ENCODE peak calls at places on chromosomes 5 and 9, in eight cellular contexts. One of them, this sample, is unnamed.

GRCh38 chr5:32027093-32027716 is 146.9 kb downstream of the GOLPH3 start:
- DNase-seq in fibroblast of lung: peak; percentile 64
- DNase-seq in heart left ventricle: no peak
- DNase-seq in AG10803: peak; percentile 29
- DNase-seq in Calu3: no peak
- DNase-seq in WTC11: no peak
- DNase-seq in AG04450: no peak
- DNase-seq in left ventricle myocardium inferior: no peak
- DNase-seq in this sample: no peak

GRCh38 chr5:92391-93220 is 638 bp downstream of the PLEKHG4B start:
- DNase-seq in fibroblast of lung: no peak
- DNase-seq in heart left ventricle: no peak
- DNase-seq in AG10803: no peak
- DNase-seq in Calu3: no peak
- DNase-seq in WTC11: no peak
- DNase-seq in AG04450: no peak
- DNase-seq in left ventricle myocardium inferior: no peak
- DNase-seq in this sample: peak; percentile 4

GRCh38 chr9:124260769-124261603 is 3.2 kb downstream of the NEK6 start:
- DNase-seq in fibroblast of lung: peak; percentile 83
- DNase-seq in heart left ventricle: no peak
- DNase-seq in AG10803: peak; percentile 78
- DNase-seq in Calu3: peak; percentile 45
- DNase-seq in WTC11: no peak
- DNase-seq in AG04450: no peak
- DNase-seq in left ventricle myocardium inferior: no peak
- DNase-seq in this sample: peak; percentile 82

GRCh38 chr9:104983491-104983890 is 55.5 kb upstream of the ABCA1 start:
- DNase-seq in fibroblast of lung: no peak
- DNase-seq in heart left ventricle: no peak
- DNase-seq in AG10803: no peak
- DNase-seq in Calu3: no peak
- DNase-seq in WTC11: no peak
- DNase-seq in AG04450: no peak
- DNase-seq in left ventricle myocardium inferior: no peak
- DNase-seq in this sample: no peak

GRCh38 chr5:179732918-179733763 is 519 bp downstream of the MAML1 start:
- DNase-seq in fibroblast of lung: peak; percentile 35
- DNase-seq in heart left ventricle: peak; percentile 49
- DNase-seq in AG10803: peak; percentile 24
- DNase-seq in Calu3: peak; percentile 54
- DNase-seq in WTC11: peak; percentile 52
- DNase-seq in AG04450: no peak
- DNase-seq in left ventricle myocardium inferior: peak; percentile 34
- DNase-seq in this sample: peak; percentile 40

GRCh38 chr5:68187268-68188055 is 28.1 kb upstream of the PIK3R1 start:
- DNase-seq in fibroblast of lung: peak; percentile 76
- DNase-seq in heart left ventricle: peak; percentile 43
- DNase-seq in AG10803: no peak
- DNase-seq in Calu3: no peak
- DNase-seq in WTC11: peak; percentile 68
- DNase-seq in AG04450: no peak
- DNase-seq in left ventricle myocardium inferior: peak; percentile 23
- DNase-seq in this sample: no peak

GRCh38 chr5:143001764-143002351 is 231.7 kb downstream of the ARHGAP26 start:
- DNase-seq in fibroblast of lung: peak; percentile 91
- DNase-seq in heart left ventricle: no peak
- DNase-seq in AG10803: peak; percentile 74
- DNase-seq in Calu3: no peak
- DNase-seq in WTC11: no peak
- DNase-seq in AG04450: no peak
- DNase-seq in left ventricle myocardium inferior: no peak
- DNase-seq in this sample: peak; percentile 85

GRCh38 chr9:73114058-73114457 is 37.6 kb upstream of the ANXA1 start:
- DNase-seq in fibroblast of lung: no peak
- DNase-seq in heart left ventricle: no peak
- DNase-seq in AG10803: no peak
- DNase-seq in Calu3: no peak
- DNase-seq in WTC11: no peak
- DNase-seq in AG04450: no peak
- DNase-seq in left ventricle myocardium inferior: no peak
- DNase-seq in this sample: no peak

GRCh38 chr5:83031391-83031790 is 45.8 kb downstream of the TMEM167A start:
- DNase-seq in fibroblast of lung: peak; percentile 45
- DNase-seq in heart left ventricle: no peak
- DNase-seq in AG10803: peak; percentile 21
- DNase-seq in Calu3: no peak
- DNase-seq in WTC11: no peak
- DNase-seq in AG04450: no peak
- DNase-seq in left ventricle myocardium inferior: no peak
- DNase-seq in this sample: peak; percentile 25

GRCh38 chr5:52657231-52657645 is 130.5 kb upstream of the ITGA1 start:
- DNase-seq in fibroblast of lung: peak; percentile 34
- DNase-seq in heart left ventricle: no peak
- DNase-seq in AG10803: peak; percentile 57
- DNase-seq in Calu3: no peak
- DNase-seq in WTC11: no peak
- DNase-seq in AG04450: peak; percentile 15
- DNase-seq in left ventricle myocardium inferior: no peak
- DNase-seq in this sample: peak; percentile 69
- TF ChIP-seq CTCF in fibroblast of lung: peak; percentile 15
- TF ChIP-seq CTCF in heart left ventricle: peak; percentile 59
- TF ChIP-seq CTCF in AG10803: peak; percentile 56
- TF ChIP-seq CTCF in Calu3: no peak
- TF ChIP-seq CTCF in WTC11: peak; percentile 51
- TF ChIP-seq CTCF in AG04450: peak; percentile 51
- TF ChIP-seq CTCF in left ventricle myocardium inferior: peak; percentile 73
- TF ChIP-seq CTCF in this sample: peak; percentile 35

GRCh38 chr5:2849429-2849828 is 98.0 kb upstream of the IRX2 start:
- DNase-seq in fibroblast of lung: no peak
- DNase-seq in heart left ventricle: no peak
- DNase-seq in AG10803: no peak
- DNase-seq in Calu3: no peak
- DNase-seq in WTC11: no peak
- DNase-seq in AG04450: no peak
- DNase-seq in left ventricle myocardium inferior: no peak
- DNase-seq in this sample: no peak

GRCh38 chr5:2847608-2848007 is 96.1 kb upstream of the IRX2 start:
- DNase-seq in fibroblast of lung: no peak
- DNase-seq in heart left ventricle: no peak
- DNase-seq in AG10803: no peak
- DNase-seq in Calu3: no peak
- DNase-seq in WTC11: no peak
- DNase-seq in AG04450: no peak
- DNase-seq in left ventricle myocardium inferior: no peak
- DNase-seq in this sample: no peak

GRCh38 chr5:2852446-2852845 is 101.0 kb upstream of the IRX2 start:
- DNase-seq in fibroblast of lung: no peak
- DNase-seq in heart left ventricle: no peak
- DNase-seq in AG10803: no peak
- DNase-seq in Calu3: no peak
- DNase-seq in WTC11: no peak
- DNase-seq in AG04450: no peak
- DNase-seq in left ventricle myocardium inferior: no peak
- DNase-seq in this sample: no peak

GRCh38 chr5:2851895-2852294 is 100.4 kb upstream of the IRX2 start:
- DNase-seq in fibroblast of lung: no peak
- DNase-seq in heart left ventricle: no peak
- DNase-seq in AG10803: no peak
- DNase-seq in Calu3: no peak
- DNase-seq in WTC11: no peak
- DNase-seq in AG04450: no peak
- DNase-seq in left ventricle myocardium inferior: no peak
- DNase-seq in this sample: no peak

GRCh38 chr5:2848634-2849033 is 97.2 kb upstream of the IRX2 start:
- DNase-seq in fibroblast of lung: no peak
- DNase-seq in heart left ventricle: no peak
- DNase-seq in AG10803: no peak
- DNase-seq in Calu3: no peak
- DNase-seq in WTC11: no peak
- DNase-seq in AG04450: no peak
- DNase-seq in left ventricle myocardium inferior: no peak
- DNase-seq in this sample: no peak
- TF ChIP-seq CTCF in fibroblast of lung: no peak
- TF ChIP-seq CTCF in heart left ventricle: no peak
- TF ChIP-seq CTCF in AG10803: peak; percentile 31
- TF ChIP-seq CTCF in Calu3: no peak
- TF ChIP-seq CTCF in WTC11: no peak
- TF ChIP-seq CTCF in AG04450: no peak
- TF ChIP-seq CTCF in left ventricle myocardium inferior: no peak
- TF ChIP-seq CTCF in this sample: no peak

DNA sequence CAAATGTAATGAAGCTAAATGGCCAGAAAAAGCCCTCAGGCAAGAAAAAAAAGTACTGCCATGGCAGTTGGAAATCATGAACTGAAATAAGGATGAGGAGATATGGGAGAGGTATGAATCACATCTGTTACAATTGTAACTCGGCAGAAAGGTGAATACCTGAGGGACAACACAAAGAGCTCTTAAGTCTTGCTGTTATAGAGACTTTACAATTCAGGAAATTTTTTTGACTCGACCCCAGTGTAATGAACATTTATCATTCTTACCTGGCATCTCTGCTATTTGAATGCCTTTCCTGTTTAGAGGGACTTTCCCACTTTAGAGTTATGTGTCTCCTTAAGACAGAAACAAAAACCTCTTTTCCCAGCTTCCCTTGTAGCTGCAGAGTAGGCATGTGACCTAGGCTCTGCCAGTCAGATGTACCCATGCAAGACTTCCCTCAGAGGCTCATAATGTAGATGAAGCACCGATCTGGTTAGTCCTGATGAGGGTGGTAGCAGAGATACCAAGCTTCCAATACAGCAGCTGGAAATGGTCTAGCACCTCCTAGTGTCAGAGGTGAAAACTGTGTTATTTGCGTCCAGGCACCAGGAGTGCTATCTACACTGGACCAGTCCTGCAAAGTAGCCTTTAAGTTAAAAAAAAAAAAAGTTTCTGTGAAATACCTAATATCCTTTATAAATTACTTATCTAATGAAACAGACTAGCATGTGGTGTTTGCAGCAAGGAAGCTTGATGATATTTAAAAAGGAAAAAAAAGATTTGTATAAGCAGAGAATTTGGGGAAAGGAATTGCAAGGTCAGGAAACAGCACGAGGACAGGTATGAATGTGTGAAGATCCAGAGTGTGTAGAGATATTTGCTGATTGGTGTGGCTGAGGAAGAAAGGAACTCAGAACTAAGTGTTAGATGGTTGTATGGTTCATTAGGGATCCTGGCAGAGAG is 146.9 kb upstream of the SLC1A3 start:
- DNase-seq in fibroblast of lung: no peak
- DNase-seq in heart left ventricle: no peak
- DNase-seq in AG10803: no peak
- DNase-seq in Calu3: peak; percentile 17
- DNase-seq in WTC11: no peak
- DNase-seq in AG04450: no peak
- DNase-seq in left ventricle myocardium inferior: no peak
- DNase-seq in this sample: no peak
- TF ChIP-seq CTCF in fibroblast of lung: peak; percentile 36
- TF ChIP-seq CTCF in heart left ventricle: no peak
- TF ChIP-seq CTCF in AG10803: peak; percentile 34
- TF ChIP-seq CTCF in Calu3: peak; percentile 47
- TF ChIP-seq CTCF in WTC11: peak; percentile 58
- TF ChIP-seq CTCF in AG04450: peak; percentile 20
- TF ChIP-seq CTCF in left ventricle myocardium inferior: no peak
- TF ChIP-seq CTCF in this sample: peak; percentile 14

GRCh38 chr9:13291718-13292117 is 12.2 kb upstream of the MPDZ start:
- DNase-seq in fibroblast of lung: no peak
- DNase-seq in heart left ventricle: no peak
- DNase-seq in AG10803: no peak
- DNase-seq in Calu3: no peak
- DNase-seq in WTC11: no peak
- DNase-seq in AG04450: no peak
- DNase-seq in left ventricle myocardium inferior: no peak
- DNase-seq in this sample: no peak
- TF ChIP-seq CTCF in fibroblast of lung: no peak
- TF ChIP-seq CTCF in heart left ventricle: no peak
- TF ChIP-seq CTCF in AG10803: no peak
- TF ChIP-seq CTCF in Calu3: no peak
- TF ChIP-seq CTCF in WTC11: no peak
- TF ChIP-seq CTCF in AG04450: peak; percentile 17
- TF ChIP-seq CTCF in left ventricle myocardium inferior: no peak
- TF ChIP-seq CTCF in this sample: no peak

GRCh38 chr5:149810856-149811255 is 80.7 kb downstream of the PPARGC1B start:
- DNase-seq in fibroblast of lung: no peak
- DNase-seq in heart left ventricle: no peak
- DNase-seq in AG10803: no peak
- DNase-seq in Calu3: no peak
- DNase-seq in WTC11: no peak
- DNase-seq in AG04450: no peak
- DNase-seq in left ventricle myocardium inferior: no peak
- DNase-seq in this sample: no peak
- TF ChIP-seq CTCF in fibroblast of lung: no peak
- TF ChIP-seq CTCF in heart left ventricle: no peak
- TF ChIP-seq CTCF in AG10803: no peak
- TF ChIP-seq CTCF in Calu3: no peak
- TF ChIP-seq CTCF in WTC11: no peak
- TF ChIP-seq CTCF in AG04450: no peak
- TF ChIP-seq CTCF in left ventricle myocardium inferior: no peak
- TF ChIP-seq CTCF in this sample: no peak

GRCh38 chr9:122029898-122030297 is 63.2 kb downstream of the TTLL11 start:
- DNase-seq in fibroblast of lung: no peak
- DNase-seq in heart left ventricle: no peak
- DNase-seq in AG10803: no peak
- DNase-seq in Calu3: no peak
- DNase-seq in WTC11: no peak
- DNase-seq in AG04450: no peak
- DNase-seq in left ventricle myocardium inferior: no peak
- DNase-seq in this sample: no peak
- TF ChIP-seq CTCF in fibroblast of lung: no peak
- TF ChIP-seq CTCF in heart left ventricle: no peak
- TF ChIP-seq CTCF in AG10803: no peak
- TF ChIP-seq CTCF in Calu3: no peak
- TF ChIP-seq CTCF in WTC11: no peak
- TF ChIP-seq CTCF in AG04450: no peak
- TF ChIP-seq CTCF in left ventricle myocardium inferior: no peak
- TF ChIP-seq CTCF in this sample: no peak

DNA sequence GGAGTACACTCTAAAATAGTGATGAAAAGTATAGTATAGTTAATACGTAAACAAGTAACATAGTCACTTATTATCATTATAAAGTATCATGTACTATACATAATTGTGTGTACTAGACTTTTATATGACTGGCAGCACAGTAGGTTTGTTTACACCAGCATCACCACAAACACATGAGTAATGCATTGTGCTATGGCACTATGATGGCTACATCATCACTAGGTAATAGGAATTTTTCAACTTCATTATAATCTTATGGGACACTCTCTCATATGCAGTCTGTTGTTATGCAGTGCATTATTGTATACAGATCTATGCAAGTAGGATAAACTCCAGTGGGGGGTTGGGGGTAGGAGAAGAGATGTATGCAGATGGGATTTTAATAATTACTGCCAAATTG is 52.7 kb upstream of the ELL2 start:
- DNase-seq in fibroblast of lung: no peak
- DNase-seq in heart left ventricle: no peak
- DNase-seq in AG10803: no peak
- DNase-seq in Calu3: no peak
- DNase-seq in WTC11: no peak
- DNase-seq in AG04450: no peak
- DNase-seq in left ventricle myocardium inferior: no peak
- DNase-seq in this sample: no peak
- TF ChIP-seq CTCF in fibroblast of lung: no peak
- TF ChIP-seq CTCF in heart left ventricle: no peak
- TF ChIP-seq CTCF in AG10803: no peak
- TF ChIP-seq CTCF in Calu3: no peak
- TF ChIP-seq CTCF in WTC11: no peak
- TF ChIP-seq CTCF in AG04450: no peak
- TF ChIP-seq CTCF in left ventricle myocardium inferior: no peak
- TF ChIP-seq CTCF in this sample: no peak

GRCh38 chr5:23208959-23209431 is 298.4 kb upstream of the PRDM9 start:
- DNase-seq in fibroblast of lung: no peak
- DNase-seq in heart left ventricle: no peak
- DNase-seq in AG10803: no peak
- DNase-seq in Calu3: peak; percentile 31
- DNase-seq in WTC11: peak; percentile 14
- DNase-seq in AG04450: no peak
- DNase-seq in left ventricle myocardium inferior: no peak
- DNase-seq in this sample: no peak
- TF ChIP-seq CTCF in fibroblast of lung: peak; percentile 26
- TF ChIP-seq CTCF in heart left ventricle: peak; percentile 50
- TF ChIP-seq CTCF in AG10803: peak; percentile 21
- TF ChIP-seq CTCF in Calu3: peak; percentile 43
- TF ChIP-seq CTCF in WTC11: peak; percentile 69
- TF ChIP-seq CTCF in AG04450: peak; percentile 63
- TF ChIP-seq CTCF in left ventricle myocardium inferior: peak; percentile 69
- TF ChIP-seq CTCF in this sample: no peak

This sample was measured in fibroblast of the aortic adventitia.